ENCODE peak calls at places on chromosome 3, in seven cellular contexts. Y is DMS153, Q is non-pigmented ciliary epithelial cell, W is coronary artery, J is EL, D is GM12892, P is mesothelial cell of epicardium. X is an unnamed sample.

GRCh38 chr3:142734834-142735233 is 11.0 kb downstream of the TRPC1 start:
- DNase-seq in Y (no peak), Q (no peak), W (no peak), J (no peak), D (no peak), P (no peak), X (no peak)

GRCh38 chr3:49174586-49174985 is 3.2 kb downstream of the KLHDC8B start:
- DNase-seq in Y (no peak), Q (no peak), W (no peak), J (no peak), D (no peak), P (no peak), X (no peak)

GRCh38 chr3:128458746-128459450 is 7.8 kb downstream of the DNAJB8 start:
- DNase-seq in Y (no peak), Q (no peak), W (no peak), J (no peak), D (no peak), P (no peak), X (no peak)

GRCh38 chr3:153246805-153247204 is 84.8 kb downstream of the RAP2B start:
- DNase-seq in Y (no peak), Q (no peak), W (no peak), J (peak), D (no peak), P (no peak), X (no peak)

GRCh38 chr3:51896607-51897305 is 6.4 kb downstream of the IQCF1 start:
- DNase-seq in Y (no peak), Q (no peak), W (no peak), J (no peak), D (no peak), P (no peak), X (no peak)

GRCh38 chr3:124707667-124708066 is 22.6 kb upstream of the UMPS start:
- DNase-seq in Y (no peak), Q (peak), W (no peak), J (peak), D (no peak), P (no peak), X (peak)

GRCh38 chr3:129519449-129519848 is 9.0 kb upstream of the RHO start:
- DNase-seq in Y (no peak), Q (no peak), W (no peak), J (no peak), D (no peak), P (no peak), X (no peak)

GRCh38 chr3:155024006-155024638 is 56.0 kb upstream of the MME start:
- DNase-seq in Y (no peak), Q (peak), W (no peak), J (peak), D (no peak), P (no peak), X (peak)

GRCh38 chr3:74314696-74315095 is 299.8 kb downstream of the CNTN3 start:
- DNase-seq in Y (no peak), Q (no peak), W (no peak), J (peak), D (no peak), P (no peak), X (no peak)